ENCODE peak calls at places on chromosome 3, in six cellular contexts. A is trophoblast cell, W is IMR-90, J is neuronal stem cell, Z is H1, U is H9. N is an unnamed sample.

GRCh38 chr3:13057641-13058040 is 15.6 kb downstream of the IQSEC1 start:
- DNase-seq in W (no peak), J (no peak), A (no peak), Z (no peak), U (no peak), N (peak)

GRCh38 chr3:23086366-23086765 is 116.8 kb upstream of the UBE2E2 start:
- DNase-seq in J (peak), A (no peak), Z (no peak), W (no peak), U (no peak), N (no peak)

GRCh38 chr3:142981901-142982773 is 18.7 kb upstream of the PAQR9 start:
- DNase-seq in Z (no peak), A (no peak), U (no peak), W (no peak), J (no peak), N (peak)

GRCh38 chr3:132641837-132642538 is 17.6 kb downstream of the ACAD11 start:
- DNase-seq in Z (no peak), J (peak), A (no peak), W (peak), U (no peak), N (peak)

GRCh38 chr3:135706758-135707375 is 258.7 kb upstream of the PPP2R3A start:
- DNase-seq in Z (no peak), J (no peak), U (no peak), A (no peak), W (no peak), N (peak)

GRCh38 chr3:178137206-178137605 is 399.0 kb upstream of the KCNMB2 start:
- DNase-seq in A (no peak), J (no peak), U (no peak), Z (no peak), W (peak), N (no peak)

GRCh38 chr3:101095703-101096102 is 102.5 kb upstream of the ABI3BP start:
- DNase-seq in A (no peak), U (no peak), Z (no peak), W (peak), J (no peak), N (no peak)

GRCh38 chr3:147191795-147192385 is 214.5 kb downstream of the ZIC4 start:
- DNase-seq in A (peak), Z (peak), U (peak), W (peak), J (peak), N (peak)

GRCh38 chr3:185502987-185503386 is 4.2 kb upstream of the TMEM41A start:
- DNase-seq in J (no peak), A (no peak), U (no peak), Z (no peak), W (no peak), N (no peak)

GRCh38 chr3:189602471-189602870 is 28.7 kb upstream of the TP63 start:
- DNase-seq in J (no peak), W (no peak), A (no peak), Z (no peak), U (no peak), N (no peak)

GRCh38 chr3:52313774-52314188 is 2.3 kb upstream of the DNAH1 start:
- DNase-seq in U (no peak), J (no peak), A (no peak), Z (no peak), W (peak), N (no peak)

GRCh38 chr3:87350367-87351199 is 74.2 kb upstream of the POU1F1 start:
- DNase-seq in Z (no peak), A (peak), U (no peak), W (peak), J (peak), N (peak)

GRCh38 chr3:72591522-72592421 is 256.5 kb downstream of the SHQ1 start:
- DNase-seq in J (peak), A (peak), Z (no peak), U (no peak), W (peak), N (peak)

GRCh38 chr3:117628896-117629295 is 919.3 kb downstream of the TUSC7 start:
- DNase-seq in J (no peak), W (peak), A (no peak), Z (no peak), U (no peak), N (no peak)

GRCh38 chr3:63911901-63912767 is at the start of gene SCAANT1:
- DNase-seq in W (peak), J (peak), U (peak), Z (peak), A (peak), N (peak)

GRCh38 chr3:48215876-48216275 is 7.4 kb upstream of the CAMP start:
- DNase-seq in A (no peak), Z (no peak), J (no peak), W (no peak), U (no peak), N (no peak)

GRCh38 chr3:141530133-141530768 is 43.4 kb downstream of the RASA2 start:
- DNase-seq in A (no peak), W (peak), Z (no peak), J (no peak), U (no peak), N (no peak)

GRCh38 chr3:111070772-111071256 is 802 bp upstream of the NECTIN3 start:
- DNase-seq in J (no peak), U (no peak), W (no peak), A (peak), Z (no peak), N (no peak)

GRCh38 chr3:176789281-176789705 is 408.0 kb downstream of the TBL1XR1 start:
- DNase-seq in A (no peak), U (no peak), J (no peak), W (no peak), Z (no peak), N (no peak)

GRCh38 chr3:38088679-38089078 is 48.2 kb downstream of the ACAA1 start:
- DNase-seq in U (no peak), J (no peak), W (no peak), A (no peak), Z (no peak), N (no peak)

GRCh38 chr3:17201538-17201937 is 316.8 kb downstream of the PLCL2 start:
- DNase-seq in J (no peak), W (no peak), A (no peak), U (no peak), Z (no peak), N (no peak)

GRCh38 chr3:79960594-79960993 is 192.8 kb upstream of the ROBO1 start:
- DNase-seq in A (no peak), J (no peak), U (no peak), Z (no peak), W (no peak), N (no peak)

GRCh38 chr3:37223084-37223975 is 48.9 kb upstream of the LRRFIP2 start:
- DNase-seq in J (no peak), Z (no peak), U (no peak), W (peak), A (peak), N (peak)

GRCh38 chr3:195537995-195538394 is 5.1 kb downstream of the PPP1R2 start:
- DNase-seq in W (no peak), U (no peak), Z (no peak), J (no peak), A (no peak), N (no peak)

GRCh38 chr3:18438586-18438985 is 13.4 kb upstream of the SATB1 start:
- DNase-seq in W (no peak), U (no peak), A (no peak), J (no peak), Z (no peak), N (no peak)

GRCh38 chr3:102224171-102224570 is 210.6 kb upstream of the ZPLD1 start:
- DNase-seq in Z (no peak), W (peak), U (no peak), J (no peak), A (peak), N (no peak)

GRCh38 chr3:135491478-135491877 is 474.1 kb upstream of the PPP2R3A start:
- DNase-seq in U (no peak), J (no peak), A (no peak), Z (peak), W (no peak), N (peak)

GRCh38 chr3:5026046-5026362 is 46.8 kb downstream of the BHLHE40 start:
- DNase-seq in A (peak), U (no peak), Z (peak), W (no peak), J (no peak), N (no peak)

GRCh38 chr3:5021571-5022092 is 42.4 kb downstream of the BHLHE40 start:
- DNase-seq in W (peak), J (no peak), Z (no peak), U (no peak), A (peak), N (no peak)

GRCh38 chr3:5022966-5023776 is 43.9 kb downstream of the BHLHE40 start:
- DNase-seq in J (no peak), W (peak), U (peak), Z (no peak), A (peak), N (peak)

GRCh38 chr3:5022187-5022965 is 43.1 kb downstream of the BHLHE40 start:
- DNase-seq in Z (no peak), J (no peak), A (no peak), W (peak), U (no peak), N (no peak)

DNA sequence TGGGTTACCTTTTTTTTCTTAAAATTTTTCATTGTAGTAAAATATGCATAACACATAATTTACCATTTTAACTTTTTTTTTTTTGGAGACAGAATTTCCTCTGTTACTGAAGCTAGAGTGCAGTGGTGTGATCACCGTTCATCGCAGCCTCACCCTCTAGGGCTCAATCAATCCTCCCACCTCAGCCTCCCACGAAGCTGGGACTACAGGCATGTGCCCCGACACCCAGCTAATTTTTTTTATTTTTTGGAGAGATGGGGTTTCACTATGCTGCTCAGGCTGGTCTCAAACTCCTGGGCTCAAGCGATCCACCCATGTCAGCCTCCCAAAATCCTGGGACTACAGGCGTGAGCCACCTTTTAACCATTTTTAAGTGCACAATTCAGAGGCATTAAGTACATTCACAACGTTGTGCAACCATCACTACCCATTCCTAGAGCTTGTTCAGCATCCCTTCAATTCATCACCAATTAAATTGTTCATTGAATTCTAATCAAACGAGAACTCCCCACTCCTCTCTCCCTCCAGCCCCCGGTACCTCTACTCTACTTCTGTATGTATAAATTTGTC is 44.6 kb downstream of the BHLHE40 start:
- DNase-seq in W (no peak), Z (no peak), J (no peak), U (no peak), A (no peak), N (no peak)
- H2BK5ac ChIP-seq in W (peak), Z (no peak), J (no peak), U (no peak), A (peak), N (peak)

GRCh38 chr3:53342353-53342752 is 5.0 kb downstream of the DCP1A start:
- DNase-seq in Z (no peak), A (no peak), J (no peak), W (peak), U (no peak), N (no peak)

GRCh38 chr3:53350652-53351051 is 3.3 kb upstream of the DCP1A start:
- DNase-seq in J (no peak), A (peak), U (peak), Z (peak), W (peak), N (peak)

GRCh38 chr3:53346514-53346913 is 829 bp downstream of the DCP1A start:
- DNase-seq in J (peak), U (no peak), Z (peak), W (no peak), A (no peak), N (peak)

GRCh38 chr3:53346922-53347260 is 452 bp downstream of the DCP1A start:
- DNase-seq in Z (no peak), A (no peak), W (no peak), J (no peak), U (no peak), N (no peak)

DNA sequence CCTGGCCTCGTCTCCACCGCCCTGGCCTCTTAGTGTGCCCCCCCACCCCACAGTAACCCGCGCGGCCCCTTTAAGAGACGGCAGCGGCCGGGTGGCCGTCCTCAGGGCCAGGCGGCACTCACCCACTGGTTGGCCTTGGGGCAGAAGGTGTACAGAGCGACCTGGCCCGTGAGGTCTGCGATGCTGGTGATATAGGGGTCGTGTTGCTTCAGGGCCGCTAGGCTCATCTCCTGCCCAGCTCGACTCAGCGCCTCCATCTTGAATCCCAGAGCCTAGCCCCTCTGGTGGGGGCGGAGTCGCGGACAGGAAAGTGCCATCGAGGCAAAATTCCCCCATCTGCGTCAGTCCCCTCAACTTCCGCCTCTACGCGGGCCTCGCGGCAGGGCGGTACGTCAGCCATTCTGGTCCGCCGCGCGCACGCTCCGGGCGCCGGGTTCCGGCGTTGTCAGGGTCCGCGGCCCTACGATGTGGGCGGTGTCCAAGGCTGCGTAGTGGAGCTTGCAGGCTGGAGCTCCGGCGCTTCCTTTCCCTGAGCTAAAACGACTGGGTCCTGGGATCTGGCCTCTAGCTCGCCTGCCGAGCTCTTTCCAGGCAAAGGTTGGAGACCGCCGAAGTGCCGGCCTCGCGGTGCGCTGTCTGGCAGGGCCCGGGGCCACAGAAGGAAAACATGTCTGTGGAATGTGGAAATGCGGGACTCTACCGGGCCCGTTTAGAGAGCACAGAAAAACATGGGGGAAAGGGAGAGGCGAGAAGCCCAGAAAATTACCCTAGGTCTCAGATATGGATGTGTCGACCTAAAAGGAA is at the start of gene DCP1A:
- DNase-seq in A (peak), U (peak), J (peak), Z (peak), W (peak), N (peak)
- H2BK5ac ChIP-seq in A (peak), U (no peak), J (peak), Z (peak), W (peak), N (peak)

GRCh38 chr3:71511037-71511436 is 72.5 kb downstream of the FOXP1 start:
- DNase-seq in A (peak), Z (no peak), J (no peak), U (no peak), W (peak), N (peak)

GRCh38 chr3:71513081-71513480 is 70.4 kb downstream of the FOXP1 start:
- DNase-seq in U (no peak), J (no peak), W (no peak), Z (no peak), A (no peak), N (no peak)

GRCh38 chr3:71512544-71512943 is 71.0 kb downstream of the FOXP1 start:
- DNase-seq in Z (no peak), A (no peak), J (no peak), U (no peak), W (no peak), N (no peak)

GRCh38 chr3:71511446-71511845 is 72.1 kb downstream of the FOXP1 start:
- DNase-seq in Z (no peak), U (no peak), A (no peak), J (no peak), W (no peak), N (no peak)

DNA sequence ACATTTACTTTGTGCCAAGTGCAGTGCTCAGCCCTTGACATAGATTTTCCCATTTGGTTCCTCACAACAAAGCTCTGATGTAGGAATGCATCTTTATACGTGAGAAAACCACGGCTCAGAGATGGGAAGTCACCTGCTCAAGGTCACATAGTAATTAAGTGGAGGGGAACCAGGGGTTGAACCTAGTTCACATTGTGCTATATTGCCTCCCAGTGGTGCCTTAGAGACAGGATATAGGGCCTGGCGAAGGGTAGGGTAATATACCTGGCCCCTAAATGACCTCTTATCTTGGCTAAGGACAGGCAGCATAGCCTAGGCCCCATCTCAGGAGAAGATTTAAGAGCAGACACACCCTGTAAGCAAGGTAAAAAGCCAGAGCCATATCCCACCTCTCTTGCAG is 71.5 kb downstream of the FOXP1 start:
- DNase-seq in Z (no peak), A (no peak), W (no peak), U (peak), J (no peak), N (peak)
- H2BK5ac ChIP-seq in Z (no peak), A (no peak), W (peak), U (no peak), J (no peak), N (no peak)

GRCh38 chr3:7760718-7761117 is 740.9 kb upstream of the LMCD1 start:
- DNase-seq in U (no peak), W (no peak), J (no peak), A (no peak), Z (no peak), N (no peak)

GRCh38 chr3:7754653-7755052 is 747.0 kb upstream of the LMCD1 start:
- DNase-seq in A (no peak), Z (no peak), U (no peak), J (no peak), W (no peak), N (no peak)

GRCh38 chr3:7764091-7764490 is 737.5 kb upstream of the LMCD1 start:
- DNase-seq in U (no peak), Z (no peak), A (no peak), J (no peak), W (no peak), N (no peak)

DNA sequence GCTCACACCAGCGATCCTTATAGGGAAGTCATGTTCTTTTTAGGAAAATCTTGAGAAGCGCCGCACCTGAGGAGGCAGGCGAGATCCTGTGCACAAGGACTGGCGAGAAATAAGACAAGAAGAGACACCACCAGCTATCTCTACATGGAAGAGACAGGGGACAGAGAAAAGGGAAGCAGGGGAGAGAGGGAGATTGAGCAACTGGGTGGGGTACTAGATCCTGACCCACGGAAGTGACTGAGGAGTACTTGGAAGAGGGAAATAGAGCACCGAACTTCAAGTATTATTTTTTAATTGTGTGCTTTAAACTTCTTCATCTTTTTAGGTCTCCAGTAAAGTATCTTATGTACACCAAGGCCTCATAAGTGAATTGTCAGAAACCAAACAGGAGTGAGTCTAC is 742.0 kb upstream of the LMCD1 start:
- DNase-seq in J (no peak), A (no peak), U (no peak), Z (no peak), W (no peak), N (no peak)
- H2BK5ac ChIP-seq in J (no peak), A (no peak), U (no peak), Z (no peak), W (no peak), N (no peak)

GRCh38 chr3:193592841-193593665 is at the start of gene OPA1:
- DNase-seq in U (peak), Z (peak), J (peak), A (peak), W (peak), N (peak)
- H2BK5ac ChIP-seq in U (no peak), Z (no peak), J (no peak), A (peak), W (peak), N (peak)

GRCh38 chr3:15768421-15769255 is 29.1 kb downstream of the ANKRD28 start:
- DNase-seq in W (peak), J (no peak), U (no peak), Z (no peak), A (peak), N (peak)
- H2BK5ac ChIP-seq in W (peak), J (no peak), U (no peak), Z (no peak), A (peak), N (no peak)

DNA sequence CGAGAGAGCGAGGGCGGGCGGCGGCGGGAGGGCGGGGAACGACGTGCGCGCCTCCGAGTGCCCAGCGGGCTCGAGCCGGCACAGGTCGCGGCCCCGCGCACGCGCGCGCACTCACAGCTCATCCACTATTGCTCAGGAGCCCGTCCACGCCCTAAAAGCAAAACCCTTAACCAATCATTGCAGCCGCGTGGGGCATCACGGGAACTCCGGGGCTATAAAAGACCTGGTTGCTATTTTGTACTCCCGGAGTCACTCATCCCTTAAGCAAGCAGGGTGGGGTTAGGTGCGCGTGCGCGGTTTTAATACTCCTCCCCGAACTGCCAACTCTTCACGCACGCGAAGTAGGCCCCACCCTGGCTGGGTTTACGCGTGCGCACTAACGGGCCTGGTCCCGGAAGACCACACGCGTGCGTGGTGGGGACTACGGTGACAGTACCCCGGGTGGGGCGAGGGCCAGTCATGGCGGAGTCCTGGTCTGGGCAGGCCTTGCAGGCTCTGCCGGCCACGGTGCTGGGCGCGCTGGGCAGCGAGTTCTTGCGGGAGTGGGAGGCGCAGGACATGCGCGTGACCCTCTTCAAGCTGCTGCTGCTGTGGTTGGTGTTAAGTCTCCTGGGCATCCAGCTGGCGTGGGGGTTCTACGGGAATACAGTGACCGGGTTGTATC is at the start of the genes RHOA and TCTA:
- DNase-seq in W (peak), J (peak), Z (peak), U (peak), A (peak), N (peak)
- H2BK5ac ChIP-seq in W (peak), J (peak), Z (peak), U (no peak), A (peak), N (peak)

N was measured in mesendoderm.